ENCODE peak calls at places on chromosome 4, in six cellular contexts. I is IMR-90, E is transverse colon, Y is heart left ventricle, F is right lobe of liver, G is body of pancreas. O is an unnamed sample. For H3K4me1, the result is how much of the 10 kb centered on the place peaks cover.

GRCh38 chr4:111854494-111855087 is 290.7 kb upstream of the FAM241A start:
- DNase-seq in I (peak), E (peak), Y (no peak), F (no peak), G (peak), O (no peak)

GRCh38 chr4:85901500-85901899 is 426.6 kb downstream of the ARHGAP24 start:
- DNase-seq in I (peak), E (no peak), Y (no peak), F (no peak), G (no peak), O (no peak)

GRCh38 chr4:76830612-76831474 is 67.1 kb downstream of the SOWAHB start:
- DNase-seq in I (peak), E (peak), Y (no peak), F (peak), G (peak), O (no peak)

GRCh38 chr4:88107406-88108107 is 50.9 kb downstream of the ABCG2 start:
- DNase-seq in I (peak), E (peak), Y (no peak), F (peak), G (peak), O (peak)

GRCh38 chr4:156705291-156705690 is 266.3 kb downstream of the PDGFC start:
- DNase-seq in I (peak), E (no peak), Y (no peak), F (no peak), G (no peak), O (no peak)

GRCh38 chr4:136946307-136946907 is 585.9 kb downstream of the PCDH18 start:
- DNase-seq in I (no peak), E (no peak), Y (no peak), F (no peak), G (no peak), O (no peak)

GRCh38 chr4:67658302-67658701 is 42.7 kb downstream of the UBA6 start:
- DNase-seq in I (no peak), E (no peak), Y (no peak), F (no peak), G (no peak), O (no peak)

GRCh38 chr4:165873298-165874071 is 448 bp downstream of the TLL1 start:
- DNase-seq in I (no peak), E (no peak), Y (peak), F (peak), G (peak), O (no peak)

GRCh38 chr4:139556735-139557505 is 901 bp upstream of the SETD7 start:
- DNase-seq in I (no peak), E (peak), Y (peak), F (peak), G (peak), O (peak)

GRCh38 chr4:139555073-139555704 is 830 bp downstream of the SETD7 start:
- DNase-seq in I (peak), E (peak), Y (peak), F (peak), G (peak), O (peak)

GRCh38 chr4:139554726-139555072 is 1.3 kb downstream of the SETD7 start:
- DNase-seq in I (no peak), E (no peak), Y (no peak), F (no peak), G (no peak), O (no peak)

GRCh38 chr4:139556071-139556734 is at the start of gene SETD7:
- DNase-seq in I (peak), E (peak), Y (peak), F (peak), G (peak), O (peak)

GRCh38 chr4:139555705-139556070 is 331 bp downstream of the SETD7 start:
- DNase-seq in I (no peak), E (peak), Y (peak), F (peak), G (peak), O (peak)
- H3K4me1 ChIP-seq in I (under half), E (under half), Y (half or more), F (under half), G (half or more), O (under half)

DNA sequence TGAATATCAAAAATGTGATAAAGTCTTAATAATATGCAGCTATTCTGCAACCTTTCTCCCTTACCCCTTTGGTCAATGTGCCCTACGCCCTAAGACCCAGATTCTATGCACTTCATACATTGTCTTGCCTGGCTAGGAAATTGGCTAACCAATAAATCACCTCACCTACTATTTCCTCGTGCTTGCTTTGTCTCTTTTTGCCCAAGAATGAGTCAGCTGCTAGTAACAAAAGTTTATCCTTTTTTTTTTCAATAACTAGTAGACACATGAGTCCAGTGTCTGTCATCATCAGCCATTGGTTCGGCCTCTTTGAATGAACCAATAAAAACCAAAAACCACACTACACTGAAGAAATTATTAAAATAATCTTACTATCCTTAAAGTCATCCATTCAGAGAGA is 387.1 kb downstream of the PPP3CA start:
- DNase-seq in I (no peak), E (no peak), Y (no peak), F (no peak), G (no peak), O (no peak)
- TF ChIP-seq POLR2A in I (no peak), E (no peak), Y (no peak), F (no peak), G (no peak), O (no peak)

GRCh38 chr4:140615451-140615850 is 46.7 kb upstream of the UCP1 start:
- DNase-seq in I (no peak), E (no peak), Y (no peak), F (no peak), G (no peak), O (no peak)

GRCh38 chr4:140607852-140608251 is 39.1 kb upstream of the UCP1 start:
- DNase-seq in I (no peak), E (no peak), Y (no peak), F (no peak), G (no peak), O (no peak)

GRCh38 chr4:140609548-140610425 is 41.0 kb upstream of the UCP1 start:
- DNase-seq in I (peak), E (no peak), Y (peak), F (no peak), G (no peak), O (no peak)

GRCh38 chr4:140611854-140612253 is 43.1 kb upstream of the UCP1 start:
- DNase-seq in I (peak), E (no peak), Y (no peak), F (no peak), G (no peak), O (no peak)

DNA sequence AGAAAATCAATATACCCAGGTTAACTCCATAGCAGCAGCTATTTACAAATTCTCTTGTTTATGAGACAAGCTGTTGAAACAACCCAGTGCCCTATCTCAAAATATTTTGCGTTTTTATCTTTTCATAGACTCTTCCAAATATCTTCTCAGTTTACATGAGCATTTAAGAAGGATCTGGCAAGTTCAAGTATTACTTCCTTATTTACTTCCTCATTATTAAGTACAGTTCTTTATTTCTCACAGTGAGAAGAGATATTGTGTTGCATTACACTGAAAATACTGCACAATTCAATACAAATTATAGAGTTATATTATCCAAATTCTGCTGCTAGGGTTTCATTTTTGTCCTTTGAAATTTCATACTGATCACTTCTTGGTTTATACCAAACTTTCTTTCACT is 43.6 kb upstream of the UCP1 start:
- DNase-seq in I (no peak), E (no peak), Y (no peak), F (no peak), G (no peak), O (no peak)
- H3K4me1 ChIP-seq in I (under half), E (under half), Y (under half), F (under half), G (under half), O (under half)

GRCh38 chr4:158796370-158797140 is 27.7 kb downstream of the FNIP2 start:
- DNase-seq in I (peak), E (no peak), Y (no peak), F (peak), G (peak), O (no peak)
- TF ChIP-seq POLR2A in I (no peak), E (no peak), Y (no peak), F (no peak), G (no peak), O (no peak)

GRCh38 chr4:139312552-139313332 is 10.5 kb upstream of the NDUFC1 start:
- DNase-seq in I (no peak), E (no peak), Y (no peak), F (no peak), G (no peak), O (no peak)
- H3K4me1 ChIP-seq in I (under half), E (under half), Y (under half), F (under half), G (under half), O (under half)

GRCh38 chr4:56907489-56908205 is at the start of gene REST:
- DNase-seq in I (peak), E (peak), Y (peak), F (peak), G (peak), O (peak)
- TF ChIP-seq POLR2A in I (no peak), E (peak), Y (peak), F (peak), G (peak), O (peak)

GRCh38 chr4:7814451-7814850 is 125.2 kb downstream of the AFAP1 start:
- DNase-seq in I (no peak), E (no peak), Y (no peak), F (no peak), G (no peak), O (no peak)

GRCh38 chr4:7815562-7815961 is 124.1 kb downstream of the AFAP1 start:
- DNase-seq in I (peak), E (no peak), Y (no peak), F (no peak), G (no peak), O (no peak)

GRCh38 chr4:7812191-7812860 is 127.3 kb downstream of the AFAP1 start:
- DNase-seq in I (peak), E (no peak), Y (no peak), F (no peak), G (no peak), O (no peak)

GRCh38 chr4:7812921-7813320 is 126.7 kb downstream of the AFAP1 start:
- DNase-seq in I (no peak), E (no peak), Y (no peak), F (no peak), G (no peak), O (no peak)

GRCh38 chr4:7813674-7814073 is 126.0 kb downstream of the AFAP1 start:
- DNase-seq in I (peak), E (no peak), Y (no peak), F (no peak), G (peak), O (no peak)
- H3K4me1 ChIP-seq in I (under half), E (under half), Y (under half), F (under half), G (under half), O (under half)

GRCh38 chr4:2787230-2788100 is 5.4 kb upstream of the SH3BP2 start:
- DNase-seq in I (no peak), E (peak), Y (peak), F (peak), G (peak), O (peak)

GRCh38 chr4:2783790-2784189 is 9.1 kb upstream of the SH3BP2 start:
- DNase-seq in I (no peak), E (no peak), Y (no peak), F (no peak), G (no peak), O (no peak)

GRCh38 chr4:2786152-2786671 is 6.7 kb upstream of the SH3BP2 start:
- DNase-seq in I (no peak), E (peak), Y (no peak), F (no peak), G (no peak), O (no peak)

GRCh38 chr4:2786794-2787229 is 6.1 kb upstream of the SH3BP2 start:
- DNase-seq in I (no peak), E (no peak), Y (no peak), F (no peak), G (no peak), O (no peak)

GRCh38 chr4:2785613-2786012 is 7.3 kb upstream of the SH3BP2 start:
- DNase-seq in I (no peak), E (no peak), Y (no peak), F (no peak), G (peak), O (no peak)
- TF ChIP-seq POLR2A in I (no peak), E (no peak), Y (no peak), F (no peak), G (no peak), O (no peak)

GRCh38 chr4:10031663-10032590 is 10.6 kb upstream of the SLC2A9 start:
- DNase-seq in I (no peak), E (no peak), Y (no peak), F (no peak), G (peak), O (no peak)

GRCh38 chr4:10030946-10031662 is 9.8 kb upstream of the SLC2A9 start:
- DNase-seq in I (no peak), E (no peak), Y (no peak), F (no peak), G (no peak), O (no peak)

GRCh38 chr4:10029403-10029802 is 8.1 kb upstream of the SLC2A9 start:
- DNase-seq in I (no peak), E (no peak), Y (no peak), F (no peak), G (no peak), O (no peak)

GRCh38 chr4:10026485-10026884 is 5.2 kb upstream of the SLC2A9 start:
- DNase-seq in I (no peak), E (no peak), Y (no peak), F (no peak), G (no peak), O (peak)

GRCh38 chr4:10028910-10029309 is 7.6 kb upstream of the SLC2A9 start:
- DNase-seq in I (no peak), E (no peak), Y (no peak), F (no peak), G (no peak), O (no peak)
- H3K4me1 ChIP-seq in I (under half), E (under half), Y (under half), F (under half), G (under half), O (under half)

GRCh38 chr4:98546910-98547544 is 111.4 kb downstream of the TSPAN5 start:
- DNase-seq in I (peak), E (no peak), Y (peak), F (no peak), G (no peak), O (no peak)
- TF ChIP-seq POLR2A in I (no peak), E (no peak), Y (no peak), F (no peak), G (no peak), O (no peak)

O was measured in Peyer's patch.